ENCODE peak calls at places on chromosome 9, in five cellular contexts. E is IMR-90, X is ascending aorta, Q is gastrocnemius medialis, R is colonic mucosa. J is an unnamed sample.

GRCh38 chr9:7799934-7800285 is 332 bp upstream of the DMAC1 start:
- DNase-seq in Q (no peak), R (no peak), X (no peak), E (no peak), J (no peak)

GRCh38 chr9:110152704-110153374 is 55.1 kb downstream of the C9orf152 start:
- DNase-seq in X (no peak), R (peak; percentile 37), Q (no peak), E (peak; percentile 72), J (no peak)

GRCh38 chr9:14437336-14438231 is 123.6 kb upstream of the NFIB start:
- DNase-seq in X (no peak), R (no peak), E (no peak), Q (no peak), J (peak; percentile 70)

GRCh38 chr9:16205455-16205854 is 652.6 kb downstream of the CCDC171 start:
- DNase-seq in X (no peak), E (no peak), Q (no peak), R (no peak), J (peak; percentile 75)

GRCh38 chr9:86975086-86975485 is 27.8 kb upstream of the GAS1 start:
- DNase-seq in E (no peak), X (no peak), R (no peak), Q (no peak), J (no peak)

GRCh38 chr9:32928145-32928763 is 73.2 kb downstream of the APTX start:
- DNase-seq in R (no peak), X (no peak), E (peak; percentile 9), Q (no peak), J (no peak)

GRCh38 chr9:83247732-83248131 is 184.8 kb upstream of the RASEF start:
- DNase-seq in Q (no peak), E (no peak), X (no peak), R (no peak), J (no peak)

GRCh38 chr9:115194216-115194615 is 76.3 kb upstream of the TNC start:
- DNase-seq in X (no peak), Q (no peak), E (peak; percentile 28), R (no peak), J (peak; percentile 31)

GRCh38 chr9:101966706-101967105 is 228.3 kb upstream of the GRIN3A start:
- DNase-seq in X (no peak), Q (no peak), E (no peak), R (no peak), J (no peak)

GRCh38 chr9:102101723-102102122 is 363.3 kb upstream of the GRIN3A start:
- DNase-seq in X (no peak), Q (no peak), R (no peak), E (no peak), J (no peak)

GRCh38 chr9:75990181-75990580 is 99.7 kb downstream of the PCSK5 start:
- DNase-seq in R (no peak), X (no peak), E (no peak), Q (no peak), J (no peak)

GRCh38 chr9:119418721-119419120 is 49.5 kb upstream of the BRINP1 start:
- DNase-seq in Q (no peak), X (no peak), E (no peak), R (no peak), J (no peak)

GRCh38 chr9:101307524-101308213 is 77.1 kb downstream of the BAAT start:
- DNase-seq in E (no peak), R (no peak), X (no peak), Q (no peak), J (no peak)

GRCh38 chr9:33172256-33172678 is 5.1 kb upstream of the B4GALT1 start:
- DNase-seq in Q (no peak), X (no peak), R (no peak), E (no peak), J (no peak)

GRCh38 chr9:126625329-126626116 is 11.8 kb downstream of the LMX1B start:
- DNase-seq in X (no peak), R (no peak), Q (no peak), E (no peak), J (no peak)

GRCh38 chr9:120532475-120532874 is 47.5 kb downstream of the CDK5RAP2 start:
- DNase-seq in R (peak; percentile 56), X (no peak), Q (peak; percentile 97), E (no peak), J (peak; percentile 54)

GRCh38 chr9:124934290-124934689 is 6.6 kb downstream of the GOLGA1 start:
- DNase-seq in E (peak; percentile 73), Q (no peak), R (no peak), X (no peak), J (no peak)

GRCh38 chr9:109556061-109556460 is 58.0 kb upstream of the PTPN3 start:
- DNase-seq in Q (no peak), E (no peak), X (no peak), R (no peak), J (no peak)

GRCh38 chr9:136321561-136321960 is 5.8 kb upstream of the GPSM1 start:
- DNase-seq in Q (no peak), R (no peak), X (no peak), E (no peak), J (no peak)

GRCh38 chr9:35903049-35903448 is 3.0 kb upstream of the HRCT1 start:
- DNase-seq in Q (no peak), R (peak; percentile 66), X (no peak), E (peak; percentile 65), J (peak; percentile 31)

GRCh38 chr9:110765926-110766325 is 97.3 kb downstream of the MUSK start:
- DNase-seq in Q (no peak), R (no peak), E (no peak), X (no peak), J (no peak)

GRCh38 chr9:89602978-89603628 is 1.7 kb upstream of the GADD45G start:
- DNase-seq in X (peak; percentile 43), Q (peak; percentile 89), R (peak; percentile 96), E (peak; percentile 67), J (peak; percentile 72)

GRCh38 chr9:93084471-93084881 is 11.5 kb upstream of the CARD19 start:
- DNase-seq in Q (peak; percentile 4), X (no peak), E (no peak), R (peak; percentile 12), J (no peak)

GRCh38 chr9:106947097-106947496 is 84.1 kb downstream of the ZNF462 start:
- DNase-seq in E (peak; percentile 25), R (no peak), X (no peak), Q (no peak), J (no peak)

GRCh38 chr9:127035423-127035822 is 87.0 kb downstream of the ANGPTL2 start:
- DNase-seq in Q (peak; percentile 75), R (peak; percentile 36), X (no peak), E (peak; percentile 17), J (no peak)

GRCh38 chr9:36154213-36154952 is 14.8 kb upstream of the CCIN start:
- DNase-seq in Q (no peak), E (peak; percentile 71), X (no peak), R (no peak), J (peak; percentile 59)

GRCh38 chr9:90137824-90138223 is 504.8 kb downstream of the DIRAS2 start:
- DNase-seq in E (no peak), Q (no peak), R (no peak), X (no peak), J (no peak)

GRCh38 chr9:107980984-107981383 is 491.4 kb upstream of the KLF4 start:
- DNase-seq in X (no peak), E (no peak), R (no peak), Q (no peak), J (no peak)

GRCh38 chr9:35923927-35924763 is 14.9 kb downstream of the SPAAR start:
- DNase-seq in E (peak; percentile 96), R (peak; percentile 85), X (no peak), Q (no peak), J (peak; percentile 98)

GRCh38 chr9:128160603-128160987 is 530 bp downstream of the BBLN start:
- DNase-seq in X (no peak), R (no peak), Q (no peak), E (peak; percentile 30), J (peak; percentile 21)

DNA sequence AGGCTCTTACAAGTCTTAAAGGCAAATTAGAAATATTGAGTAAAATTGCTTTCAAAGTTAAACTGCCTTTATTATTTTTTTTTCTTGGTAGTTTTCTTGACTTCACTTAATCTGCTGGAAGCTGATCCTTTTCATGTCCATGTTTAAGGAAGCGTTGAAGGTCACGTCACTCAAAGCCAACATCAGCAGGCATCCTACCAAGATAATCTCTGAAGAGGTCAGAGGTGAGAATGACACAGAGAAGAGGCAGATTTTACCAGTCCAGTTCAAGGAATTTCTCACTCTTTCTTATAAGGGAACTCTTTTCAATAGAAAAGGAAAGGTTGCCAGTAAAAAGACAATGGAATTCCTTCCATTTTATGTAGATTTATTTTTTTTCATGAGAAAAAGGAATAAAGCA is 259.8 kb downstream of the ANXA1 start:
- DNase-seq in E (no peak), Q (no peak), X (no peak), R (no peak), J (no peak)
- H3K36me3 ChIP-seq in E (no peaks in the 10 kb centered on the region), Q (no peaks in the 10 kb centered on the region), X (no peaks in the 10 kb centered on the region), R (no peaks in the 10 kb centered on the region), J (no peaks in the 10 kb centered on the region)

DNA sequence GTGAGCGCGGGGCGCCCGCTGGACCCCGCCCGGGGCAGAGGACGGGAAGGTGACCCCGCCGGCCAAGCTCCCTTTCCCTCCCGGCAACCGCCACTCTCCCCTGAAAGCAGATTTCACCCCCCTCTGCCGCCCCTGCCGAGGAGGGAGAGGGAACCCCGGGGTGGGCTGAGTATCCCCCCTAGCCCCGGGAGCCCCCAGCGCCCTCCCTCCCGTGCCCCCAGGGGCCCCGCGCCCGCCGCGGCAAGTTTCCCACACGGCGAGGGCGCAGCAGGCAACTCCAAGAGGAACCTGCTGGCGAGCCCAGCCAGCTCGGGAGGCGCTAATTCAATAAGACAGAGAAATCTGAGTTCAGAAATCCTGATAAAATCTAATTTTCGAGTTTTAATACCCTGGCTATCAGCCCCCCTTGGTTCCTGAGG is 1.6 kb downstream of the NTNG2 start:
- DNase-seq in R (no peak), Q (no peak), X (no peak), E (peak; percentile 14), J (no peak)
- H3K4me3 ChIP-seq in R (peak overlapping the region; percentile 25), Q (peak overlapping the region; percentile 61), X (peak overlapping the region; percentile 82), E (no peak overlapping the region), J (no peak overlapping the region)

DNA sequence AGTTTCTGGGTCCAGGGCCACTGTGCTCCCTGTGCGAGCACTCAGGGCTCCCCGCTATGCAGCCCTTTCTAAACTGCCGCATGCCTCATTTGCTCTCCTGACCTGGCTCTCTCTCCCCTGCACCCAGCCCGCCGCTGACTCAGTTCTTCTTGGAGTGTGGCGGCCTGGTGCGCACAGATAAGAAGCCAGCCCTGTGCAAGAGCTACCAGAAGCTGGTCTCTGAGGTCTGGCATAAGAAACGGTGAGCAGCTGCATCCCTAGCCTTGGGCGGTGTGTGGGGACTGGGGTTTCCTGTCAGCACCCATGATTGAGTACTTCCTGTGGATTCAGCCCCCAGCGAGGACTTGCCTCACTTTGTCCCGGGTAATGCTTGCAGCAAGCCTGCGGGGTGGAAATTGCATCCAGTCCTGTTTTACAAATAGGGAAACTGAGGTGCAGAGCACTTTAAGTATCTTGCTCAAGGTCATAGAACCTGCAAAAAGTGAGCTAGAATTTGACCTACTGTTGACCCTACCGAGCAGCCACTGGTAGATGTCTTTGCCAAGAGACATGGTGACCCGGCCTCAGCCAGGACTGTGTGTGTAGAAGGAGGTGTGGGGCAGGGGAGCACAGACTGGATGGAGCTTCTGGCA is 27.9 kb downstream of the USP20 start:
- DNase-seq in R (no peak), Q (no peak), E (peak; percentile 81), X (no peak), J (no peak)
- H3K36me3 ChIP-seq in R (no peaks in the 10 kb centered on the region), Q (peaks cover 52% of the 10 kb centered on the region), E (peaks cover 47% of the 10 kb centered on the region), X (peaks cover 67% of the 10 kb centered on the region), J (peaks cover 4% of the 10 kb centered on the region)

DNA sequence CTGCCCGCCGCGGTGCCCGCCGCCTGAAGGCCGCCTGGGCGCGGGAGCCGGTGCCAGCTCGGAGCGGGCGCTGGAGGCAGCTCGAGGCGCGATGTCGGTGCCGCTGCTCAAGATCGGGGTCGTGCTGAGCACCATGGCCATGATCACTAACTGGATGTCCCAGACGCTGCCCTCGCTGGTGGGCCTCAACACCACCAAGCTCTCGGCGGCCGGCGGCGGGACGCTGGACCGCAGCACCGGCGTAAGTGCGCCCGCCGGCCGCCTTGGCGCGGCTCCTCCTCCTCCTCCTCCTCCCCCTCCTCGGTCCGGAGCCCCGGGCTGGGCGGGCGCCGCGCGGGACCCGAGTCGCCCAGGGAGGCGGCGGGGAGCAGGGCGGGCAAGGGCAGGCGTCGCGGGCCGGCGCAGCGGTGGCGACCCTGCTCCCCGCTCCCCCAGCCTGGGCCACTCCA is 455 bp downstream of the OLFM1 start:
- DNase-seq in E (no peak), Q (no peak), R (no peak), X (no peak), J (peak; percentile 20)
- H3K4me3 ChIP-seq in E (no peak overlapping the region), Q (peak overlapping the region; percentile 58), R (peak overlapping the region; percentile 22), X (peak overlapping the region; percentile 59), J (peak overlapping the region; percentile 43)